ENCODE peak calls at places on chromosomes 6 and 20, in eight cellular contexts. V is RWPE1, C is K562, U is PC-3, H is GM10248, Z is ovary, R is AG04450, Y is endodermal cell. N is an unnamed sample.

GRCh38 chr20:51532577-51533191 is 9.8 kb downstream of the NFATC2 start:
- DNase-seq in V (no peak), C (no peak), U (peak), H (no peak), Z (no peak), R (no peak), Y (no peak), N (no peak)

GRCh38 chr20:55515831-55516230 is 489.5 kb downstream of the CBLN4 start:
- DNase-seq in V (peak), C (no peak), U (peak), H (no peak), Z (no peak), R (no peak), Y (no peak), N (no peak)

GRCh38 chr6:49676671-49677281 is 36.6 kb downstream of the CRISP2 start:
- DNase-seq in V (peak), C (no peak), U (peak), H (no peak), Z (no peak), R (no peak), Y (no peak), N (no peak)

GRCh38 chr20:32007787-32008616 is 2.2 kb upstream of the CCM2L start:
- DNase-seq in V (no peak), C (no peak), U (no peak), H (no peak), Z (no peak), R (no peak), Y (peak), N (no peak)

GRCh38 chr6:116431964-116432595 is 29.1 kb upstream of the CALHM6 start:
- DNase-seq in V (no peak), C (no peak), U (no peak), H (no peak), Z (no peak), R (no peak), Y (no peak), N (no peak)

GRCh38 chr6:168361766-168362165 is 42.2 kb upstream of the DACT2 start:
- DNase-seq in V (no peak), C (no peak), U (no peak), H (no peak), Z (peak), R (no peak), Y (no peak), N (no peak)

GRCh38 chr20:63580796-63581461 is 6.9 kb upstream of the HELZ2 start:
- DNase-seq in V (peak), C (peak), U (peak), H (peak), Z (peak), R (no peak), Y (peak), N (peak)

GRCh38 chr6:125528614-125529013 is 220.8 kb upstream of the HEY2 start:
- DNase-seq in V (no peak), C (peak), U (no peak), H (no peak), Z (no peak), R (no peak), Y (peak), N (no peak)

GRCh38 chr6:56386717-56387116 is 139.3 kb upstream of the COL21A1 start:
- DNase-seq in V (no peak), C (no peak), U (no peak), H (no peak), Z (no peak), R (no peak), Y (no peak), N (no peak)

GRCh38 chr6:75483136-75483952 is 10.3 kb downstream of the FILIP1 start:
- DNase-seq in V (no peak), C (no peak), U (no peak), H (no peak), Z (no peak), R (no peak), Y (no peak), N (no peak)

GRCh38 chr6:54291738-54292137 is 16.5 kb upstream of the TINAG start:
- DNase-seq in V (peak), C (no peak), U (peak), H (peak), Z (no peak), R (no peak), Y (no peak), N (peak)

GRCh38 chr6:15371151-15371550 is 125.3 kb downstream of the JARID2 start:
- DNase-seq in V (no peak), C (no peak), U (no peak), H (no peak), Z (no peak), R (no peak), Y (no peak), N (no peak)

GRCh38 chr20:57656821-57657536 is 36.8 kb upstream of the ZBP1 start:
- DNase-seq in V (no peak), C (no peak), U (no peak), H (peak), Z (peak), R (no peak), Y (peak), N (no peak)

GRCh38 chr6:74607934-74608333 is 597.9 kb downstream of the COL12A1 start:
- DNase-seq in V (no peak), C (no peak), U (peak), H (no peak), Z (no peak), R (peak), Y (no peak), N (no peak)

GRCh38 chr6:121506761-121507754 is 71.6 kb downstream of the GJA1 start:
- DNase-seq in V (no peak), C (no peak), U (no peak), H (no peak), Z (no peak), R (peak), Y (no peak), N (no peak)

GRCh38 chr6:41651962-41652657 is 13.8 kb downstream of the MDFI start:
- DNase-seq in V (no peak), C (no peak), U (no peak), H (no peak), Z (no peak), R (no peak), Y (no peak), N (no peak)

GRCh38 chr6:36244641-36245280 is 25.1 kb upstream of the PNPLA1 start:
- DNase-seq in V (no peak), C (no peak), U (no peak), H (no peak), Z (no peak), R (no peak), Y (peak), N (no peak)

GRCh38 chr20:29878281-29878741 is 1379.2 kb upstream of the DEFB115 start:
- DNase-seq in V (no peak), C (peak), U (peak), H (peak), Z (no peak), R (no peak), Y (peak), N (no peak)

GRCh38 chr6:113695506-113695905 is 161.6 kb upstream of the MARCKS start:
- DNase-seq in V (no peak), C (no peak), U (no peak), H (no peak), Z (no peak), R (no peak), Y (no peak), N (no peak)

GRCh38 chr6:157592980-157593379 is 212.0 kb downstream of the ZDHHC14 start:
- DNase-seq in V (no peak), C (no peak), U (no peak), H (no peak), Z (no peak), R (no peak), Y (no peak), N (no peak)

GRCh38 chr20:5741089-5741488 is 9.1 kb upstream of the SHLD1 start:
- DNase-seq in V (no peak), C (peak), U (no peak), H (no peak), Z (no peak), R (no peak), Y (no peak), N (no peak)

GRCh38 chr6:82017773-82018172 is 229.8 kb downstream of the IBTK start:
- DNase-seq in V (no peak), C (no peak), U (no peak), H (no peak), Z (no peak), R (no peak), Y (no peak), N (no peak)

GRCh38 chr6:106574729-106575458 is 54.4 kb downstream of the RTN4IP1 start:
- DNase-seq in V (no peak), C (peak), U (peak), H (no peak), Z (no peak), R (no peak), Y (no peak), N (no peak)

GRCh38 chr6:137399949-137400443 is 94.2 kb downstream of the OLIG3 start:
- DNase-seq in V (no peak), C (no peak), U (no peak), H (no peak), Z (no peak), R (no peak), Y (peak), N (no peak)

GRCh38 chr20:58182521-58183140 is 45.8 kb downstream of the ANKRD60 start:
- DNase-seq in V (no peak), C (no peak), U (no peak), H (no peak), Z (no peak), R (no peak), Y (no peak), N (no peak)

GRCh38 chr6:45054610-45055009 is 273.5 kb upstream of the RUNX2 start:
- DNase-seq in V (no peak), C (no peak), U (no peak), H (no peak), Z (no peak), R (no peak), Y (no peak), N (no peak)

GRCh38 chr6:14921878-14922277 is 324.0 kb upstream of the JARID2 start:
- DNase-seq in V (no peak), C (no peak), U (no peak), H (no peak), Z (no peak), R (no peak), Y (no peak), N (no peak)

GRCh38 chr6:39841923-39842322 is 49.7 kb downstream of the DAAM2 start:
- DNase-seq in V (no peak), C (no peak), U (no peak), H (no peak), Z (no peak), R (no peak), Y (no peak), N (no peak)

GRCh38 chr6:51902261-51902764 is 185.1 kb downstream of the PKHD1 start:
- DNase-seq in V (no peak), C (no peak), U (no peak), H (no peak), Z (no peak), R (no peak), Y (no peak), N (no peak)

GRCh38 chr20:6053776-6054688 is at the start of gene LRRN4:
- DNase-seq in V (peak), C (no peak), U (peak), H (no peak), Z (no peak), R (no peak), Y (peak), N (no peak)

GRCh38 chr6:7086488-7086887 is 21.3 kb upstream of the RREB1 start:
- DNase-seq in V (no peak), C (no peak), U (no peak), H (peak), Z (peak), R (no peak), Y (no peak), N (no peak)

GRCh38 chr20:50958733-50959542 is at the start of gene MOCS3:
- DNase-seq in V (peak), C (peak), U (peak), H (peak), Z (peak), R (peak), Y (peak), N (peak)

GRCh38 chr20:25985597-25985996 is 288.9 kb upstream of the ZNF337 start:
- DNase-seq in V (no peak), C (no peak), U (no peak), H (no peak), Z (no peak), R (no peak), Y (no peak), N (no peak)

GRCh38 chr6:51398793-51399192 is 580.1 kb downstream of the TFAP2B start:
- DNase-seq in V (no peak), C (peak), U (peak), H (no peak), Z (no peak), R (no peak), Y (no peak), N (no peak)

GRCh38 chr6:158057213-158057987 is 75.7 kb downstream of the SYNJ2 start:
- DNase-seq in V (peak), C (no peak), U (peak), H (peak), Z (peak), R (peak), Y (no peak), N (no peak)

GRCh38 chr6:169387809-169388383 is 134.2 kb upstream of the THBS2 start:
- DNase-seq in V (no peak), C (no peak), U (no peak), H (no peak), Z (no peak), R (no peak), Y (no peak), N (no peak)

GRCh38 chr20:59823456-59823855 is 110.0 kb downstream of the SYCP2 start:
- DNase-seq in V (no peak), C (no peak), U (no peak), H (no peak), Z (no peak), R (no peak), Y (no peak), N (no peak)

DNA sequence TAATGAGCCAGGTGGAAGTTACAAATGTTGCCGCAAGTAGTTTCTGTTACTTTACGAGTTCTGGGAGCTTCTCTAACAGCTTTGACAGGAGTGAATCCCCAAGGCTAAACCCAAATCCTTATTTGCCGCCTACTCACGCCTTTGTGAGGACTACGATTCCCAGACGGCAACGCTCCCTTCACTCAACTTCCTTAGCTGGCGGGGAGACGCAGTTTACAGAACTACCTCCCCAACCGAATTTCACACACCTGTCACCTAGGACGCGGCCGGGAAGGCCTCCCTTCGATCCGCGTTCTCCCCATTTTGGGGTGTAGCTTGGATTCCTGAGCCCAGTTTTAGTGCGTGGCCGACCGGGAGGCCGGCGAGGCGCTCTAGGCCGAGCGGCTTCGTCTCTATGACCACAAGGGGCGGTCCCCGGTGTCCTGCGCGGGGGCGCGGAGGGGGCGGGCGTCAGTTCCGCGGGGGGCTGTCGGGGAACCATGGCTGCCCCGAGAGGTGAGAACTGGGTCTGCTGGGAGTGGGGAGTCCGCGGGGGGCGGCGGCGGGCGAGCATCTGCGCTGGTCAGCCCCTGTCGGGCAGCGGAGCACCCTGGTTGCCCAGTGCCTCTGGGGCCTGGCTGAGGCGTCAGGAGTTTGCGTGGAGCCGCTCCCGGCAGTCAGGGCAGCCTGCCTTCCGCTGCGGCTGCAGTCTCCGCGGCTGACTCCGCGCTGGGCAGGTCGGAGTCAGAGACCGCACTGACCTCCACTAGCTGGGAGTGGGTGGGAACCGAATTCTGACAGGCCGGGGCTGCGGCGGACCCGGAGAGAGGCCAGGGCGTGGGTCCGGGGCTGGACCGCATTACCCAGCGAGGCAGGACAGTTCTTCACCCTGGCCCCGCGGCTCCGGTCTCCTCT is at the start of gene SLC35A1:
- DNase-seq in V (peak), C (peak), U (peak), H (peak), Z (peak), R (peak), Y (peak), N (peak)
- TF ChIP-seq CTCF in V (no peak), C (no peak), U (no peak), H (no peak), Z (peak), R (peak), Y (peak), N (no peak)

DNA sequence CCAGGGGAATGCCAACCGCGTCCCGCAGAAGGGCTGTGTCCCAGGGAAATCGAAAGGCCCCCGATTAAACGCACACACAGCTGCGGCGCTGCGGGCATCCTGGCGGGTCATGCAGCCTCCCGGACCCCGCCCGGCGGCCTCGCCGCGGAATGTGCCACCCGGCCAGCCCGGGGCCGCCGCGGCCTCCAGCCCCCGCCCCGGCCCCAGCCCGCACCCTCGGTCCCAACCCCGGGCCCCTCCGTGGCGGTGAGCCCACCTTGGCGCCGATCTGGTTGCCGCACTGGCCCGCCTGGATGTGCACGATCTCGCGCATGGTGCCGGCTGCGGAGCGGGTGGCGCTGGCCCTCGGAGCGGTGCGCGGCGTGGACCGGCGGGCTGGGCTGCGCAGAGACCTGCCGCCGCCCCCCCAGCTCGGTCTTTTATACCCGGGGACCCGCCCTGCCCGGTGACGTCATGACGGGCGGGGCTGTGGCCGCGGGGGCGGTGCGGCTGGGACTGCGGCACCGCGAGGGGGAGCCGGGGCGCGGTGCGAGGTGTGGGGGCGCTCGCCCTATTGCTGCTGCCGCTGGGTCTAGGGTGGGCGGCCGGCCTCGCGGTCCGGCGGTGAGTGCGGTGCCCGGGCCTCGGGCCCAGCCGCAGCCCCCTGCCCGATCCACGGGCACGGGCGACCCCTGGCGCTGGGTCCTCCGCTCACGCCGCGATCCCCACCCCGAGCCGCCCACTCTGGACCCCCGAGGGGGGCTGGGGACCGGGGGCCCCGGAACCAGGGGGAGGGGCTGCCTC is at the start of gene TUBB2A:
- DNase-seq in V (peak), C (peak), U (peak), H (peak), Z (peak), R (peak), Y (peak), N (no peak)
- TF ChIP-seq CTCF in V (peak), C (peak), U (peak), H (peak), Z (peak), R (peak), Y (peak), N (peak)

DNA sequence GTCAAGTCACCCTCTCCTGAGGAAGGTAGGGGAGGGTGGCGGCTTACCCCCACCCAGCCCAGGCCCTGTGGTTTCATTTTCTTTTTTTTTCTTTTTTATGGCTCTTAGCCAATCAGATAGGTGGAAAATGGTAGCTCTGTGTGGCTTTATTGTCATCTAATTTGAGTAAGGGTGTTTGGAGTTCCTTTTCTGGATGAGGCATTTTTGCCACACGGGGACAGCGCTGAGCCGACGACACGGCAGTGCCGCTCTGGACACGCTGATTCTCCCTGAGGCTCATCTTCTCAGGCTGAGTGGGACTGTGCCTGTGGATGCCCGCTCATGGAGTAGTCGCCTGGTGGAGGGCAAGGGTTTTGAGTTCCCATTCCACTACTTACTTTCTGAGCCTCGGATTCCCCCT is 37.6 kb upstream of the ANGPT4 start:
- DNase-seq in V (no peak), C (peak), U (peak), H (no peak), Z (no peak), R (no peak), Y (no peak), N (no peak)
- TF ChIP-seq CTCF in V (peak), C (peak), U (peak), H (no peak), Z (no peak), R (peak), Y (peak), N (no peak)

GRCh38 chr6:89369009-89369408 is 16.5 kb upstream of the UBE2J1 start:
- DNase-seq in V (peak), C (no peak), U (peak), H (no peak), Z (peak), R (peak), Y (peak), N (no peak)
- TF ChIP-seq CTCF in V (peak), C (no peak), U (peak), H (peak), Z (peak), R (peak), Y (peak), N (peak)